ENCODE peak calls at places on chromosomes 6 and 20, in six cellular contexts. X is sigmoid colon, Q is endothelial cell of umbilical vein, C is stomach, F is HCT116, L is GM23338. N is an unnamed sample.

GRCh38 chr20:1330075-1330830 is 1.3 kb upstream of the SDCBP2 start:
- DNase-seq in L (no peak), X (peak; percentile 84), Q (no peak), C (peak; percentile 85), F (no peak), N (peak; percentile 77)

GRCh38 chr6:130183271-130184222 is 39.2 kb downstream of the SAMD3 start:
- DNase-seq in C (no peak), L (no peak), X (no peak), F (no peak), Q (no peak), N (no peak)

GRCh38 chr6:157269261-157269794 is 54.0 kb downstream of the TMEM242 start:
- DNase-seq in L (no peak), F (no peak), X (peak; percentile 87), C (peak; percentile 55), Q (peak; percentile 94), N (no peak)

GRCh38 chr20:19833395-19833794 is 75.3 kb downstream of the RIN2 start:
- DNase-seq in Q (no peak), F (no peak), C (no peak), L (no peak), X (no peak), N (no peak)

GRCh38 chr20:576156-576555 is 32.6 kb upstream of the CSNK2A1 start:
- DNase-seq in F (no peak), X (no peak), L (no peak), C (no peak), Q (peak; percentile 40), N (no peak)

GRCh38 chr6:3284436-3284876 is 25.7 kb downstream of the PSMG4 start:
- DNase-seq in F (no peak), Q (no peak), X (peak; percentile 73), L (no peak), C (no peak), N (no peak)

GRCh38 chr6:40406175-40406574 is 181.0 kb downstream of the LRFN2 start:
- DNase-seq in C (no peak), L (no peak), Q (no peak), X (peak; percentile 27), F (no peak), N (no peak)

GRCh38 chr20:21101453-21102251 is 4.5 kb downstream of the LINC00237 start:
- DNase-seq in Q (no peak), L (peak; percentile 83), C (no peak), X (no peak), F (no peak), N (no peak)

GRCh38 chr20:58538752-58539151 is 23.6 kb upstream of the APCDD1L start:
- DNase-seq in C (no peak), X (peak; percentile 6), Q (no peak), F (no peak), L (no peak), N (no peak)

GRCh38 chr20:58712116-58712822 is 19.7 kb downstream of the NPEPL1 start:
- DNase-seq in X (peak; percentile 47), L (no peak), Q (no peak), C (peak; percentile 17), F (no peak), N (peak; percentile 9)

GRCh38 chr6:150043096-150043495 is 17.8 kb upstream of the RAET1L start:
- DNase-seq in F (no peak), L (no peak), Q (no peak), C (no peak), X (no peak), N (no peak)

GRCh38 chr6:116217069-116217468 is 36.8 kb downstream of the TSPYL4 start:
- DNase-seq in Q (peak; percentile 61), F (peak; percentile 24), C (no peak), X (no peak), L (peak; percentile 47), N (no peak)

GRCh38 chr20:62363920-62364851 is 2.9 kb downstream of the LAMA5 start:
- DNase-seq in F (no peak), X (peak; percentile 68), L (peak; percentile 63), C (no peak), Q (peak; percentile 88), N (no peak)

GRCh38 chr20:6045566-6045965 is 8.3 kb downstream of the LRRN4 start:
- DNase-seq in C (no peak), F (no peak), X (no peak), L (no peak), Q (no peak), N (no peak)

DNA sequence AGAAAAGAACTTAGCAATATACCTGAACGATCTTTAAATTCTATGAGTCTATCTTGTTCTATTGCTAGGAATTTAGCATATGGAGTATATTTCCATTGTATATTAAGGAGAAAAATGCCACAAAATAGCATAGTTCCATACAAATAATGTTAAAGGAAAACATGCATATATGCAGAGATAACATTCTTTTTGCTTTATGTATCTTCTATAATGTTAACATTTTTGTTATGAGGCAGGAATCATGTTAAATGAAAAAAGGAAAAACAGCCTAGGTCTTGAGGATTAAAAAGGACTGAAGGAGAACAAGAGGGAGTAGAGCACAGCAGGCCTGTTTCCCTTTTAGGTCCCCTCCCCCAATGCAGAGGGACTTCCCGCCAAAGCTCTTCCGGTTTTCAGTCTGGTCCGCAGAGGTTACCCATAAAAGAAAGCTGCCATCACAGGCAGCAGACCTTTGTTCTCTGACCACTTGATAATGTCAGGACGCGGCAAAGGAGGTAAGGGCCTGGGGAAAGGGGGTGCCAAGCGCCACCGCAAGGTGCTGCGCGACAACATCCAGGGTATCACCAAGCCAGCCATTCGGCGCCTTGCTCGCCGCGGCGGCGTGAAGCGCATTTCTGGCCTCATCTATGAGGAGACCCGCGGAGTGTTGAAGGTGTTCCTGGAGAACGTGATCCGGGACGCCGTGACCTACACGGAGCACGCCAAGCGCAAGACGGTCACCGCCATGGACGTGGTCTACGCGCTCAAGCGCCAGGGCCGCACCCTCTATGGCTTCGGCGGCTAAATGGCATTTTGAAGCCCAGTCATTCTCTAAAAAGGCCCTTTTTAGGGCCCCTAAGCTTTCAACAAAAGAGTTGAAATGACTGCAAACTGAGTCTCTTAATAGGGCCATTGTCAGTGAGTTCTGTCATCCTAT is 108.4 kb upstream of the PRSS16 start:
- DNase-seq in L (peak; percentile 97), F (no peak), C (peak; percentile 55), X (peak; percentile 69), Q (peak; percentile 58), N (no peak)
- H3K4me3 ChIP-seq in L (peak overlapping the region; percentile 85), F (no peak overlapping the region), C (peak overlapping the region; percentile 52), X (peak overlapping the region; percentile 35), Q (peak overlapping the region; percentile 82), N (peak overlapping the region; percentile 43)

GRCh38 chr20:24766826-24767622 is 182.0 kb upstream of the CST7 start:
- DNase-seq in X (no peak), C (peak; percentile 17), F (no peak), L (no peak), Q (no peak), N (no peak)

GRCh38 chr20:24765316-24766142 is 183.5 kb upstream of the CST7 start:
- DNase-seq in L (no peak), X (no peak), C (peak; percentile 14), F (no peak), Q (no peak), N (no peak)

GRCh38 chr20:24764825-24765224 is 184.2 kb upstream of the CST7 start:
- DNase-seq in X (no peak), F (no peak), Q (no peak), C (peak; percentile 20), L (no peak), N (no peak)

GRCh38 chr20:24767623-24768100 is 181.4 kb upstream of the CST7 start:
- DNase-seq in L (no peak), F (no peak), C (peak; percentile 10), Q (no peak), X (no peak), N (no peak)

GRCh38 chr20:24766143-24766527 is 182.9 kb upstream of the CST7 start:
- DNase-seq in X (no peak), Q (no peak), C (peak; percentile 4), F (no peak), L (no peak), N (no peak)
- H3K4me1 ChIP-seq in X (no peaks in the 10 kb centered on the region), Q (no peaks in the 10 kb centered on the region), C (no peaks in the 10 kb centered on the region), F (no peaks in the 10 kb centered on the region), L (no peaks in the 10 kb centered on the region), N (no peaks in the 10 kb centered on the region)

DNA sequence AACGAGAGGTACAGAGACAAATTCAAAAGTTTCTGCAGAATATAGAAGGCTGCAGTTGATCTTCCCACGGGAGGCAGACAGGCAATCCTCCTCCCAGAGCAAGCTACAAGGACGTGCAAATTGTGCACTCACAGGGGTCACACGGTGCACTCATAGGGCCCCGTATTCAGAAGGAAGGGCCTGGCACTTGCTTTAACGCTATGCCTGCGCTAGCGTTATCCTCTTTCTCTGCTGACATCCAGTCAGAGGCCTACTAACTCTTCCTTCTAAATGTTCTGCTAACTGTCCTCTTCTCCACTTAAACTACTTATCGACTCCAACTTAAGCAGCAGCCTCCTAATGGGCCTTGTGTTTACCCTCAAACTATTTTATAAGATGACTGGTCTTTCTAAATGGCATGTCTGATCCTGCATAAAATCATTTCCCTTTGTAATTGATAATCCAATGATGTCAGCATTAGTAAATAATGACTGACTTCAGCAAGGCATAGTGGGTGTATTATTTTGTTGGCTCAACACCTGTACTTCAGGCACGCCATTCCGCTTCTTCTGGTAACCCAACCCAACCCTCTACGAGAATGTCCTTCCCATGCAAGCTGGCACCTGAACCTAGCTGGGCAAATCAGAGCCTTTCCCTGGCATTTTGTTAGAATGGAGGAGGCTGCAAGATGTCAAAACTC is 2.2 kb downstream of the IFNGR1 start:
- DNase-seq in L (no peak), Q (no peak), C (peak; percentile 46), X (no peak), F (no peak), N (no peak)
- TF ChIP-seq POLR2AphosphoS5 in L (no peak), Q (no peak), C (no peak), X (no peak), F (no peak), N (no peak)

DNA sequence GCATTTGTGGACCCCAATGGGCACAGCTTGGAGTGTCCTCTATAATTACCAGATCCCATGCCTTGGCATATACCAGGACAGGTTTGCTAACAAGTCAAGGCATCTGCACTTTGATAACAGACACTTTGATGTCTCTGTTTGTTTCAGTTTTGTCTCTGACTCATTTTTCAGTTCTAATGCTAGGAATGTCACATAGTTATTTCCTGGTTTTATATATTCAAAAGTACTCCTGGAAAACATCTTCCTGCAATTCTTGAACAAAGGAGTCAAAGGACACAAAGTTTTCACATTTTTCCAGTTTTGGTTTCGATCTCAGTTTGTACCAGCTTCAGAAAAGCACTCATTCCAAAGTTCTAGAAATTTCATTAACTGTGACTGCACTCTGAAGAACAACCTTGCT is 188.1 kb downstream of the FOXC1 start:
- DNase-seq in C (no peak), Q (peak; percentile 78), L (no peak), F (no peak), X (no peak), N (no peak)
- H3K4me3 ChIP-seq in C (no peak overlapping the region), Q (peak overlapping the region; percentile 18), L (no peak overlapping the region), F (no peak overlapping the region), X (no peak overlapping the region), N (no peak overlapping the region)

DNA sequence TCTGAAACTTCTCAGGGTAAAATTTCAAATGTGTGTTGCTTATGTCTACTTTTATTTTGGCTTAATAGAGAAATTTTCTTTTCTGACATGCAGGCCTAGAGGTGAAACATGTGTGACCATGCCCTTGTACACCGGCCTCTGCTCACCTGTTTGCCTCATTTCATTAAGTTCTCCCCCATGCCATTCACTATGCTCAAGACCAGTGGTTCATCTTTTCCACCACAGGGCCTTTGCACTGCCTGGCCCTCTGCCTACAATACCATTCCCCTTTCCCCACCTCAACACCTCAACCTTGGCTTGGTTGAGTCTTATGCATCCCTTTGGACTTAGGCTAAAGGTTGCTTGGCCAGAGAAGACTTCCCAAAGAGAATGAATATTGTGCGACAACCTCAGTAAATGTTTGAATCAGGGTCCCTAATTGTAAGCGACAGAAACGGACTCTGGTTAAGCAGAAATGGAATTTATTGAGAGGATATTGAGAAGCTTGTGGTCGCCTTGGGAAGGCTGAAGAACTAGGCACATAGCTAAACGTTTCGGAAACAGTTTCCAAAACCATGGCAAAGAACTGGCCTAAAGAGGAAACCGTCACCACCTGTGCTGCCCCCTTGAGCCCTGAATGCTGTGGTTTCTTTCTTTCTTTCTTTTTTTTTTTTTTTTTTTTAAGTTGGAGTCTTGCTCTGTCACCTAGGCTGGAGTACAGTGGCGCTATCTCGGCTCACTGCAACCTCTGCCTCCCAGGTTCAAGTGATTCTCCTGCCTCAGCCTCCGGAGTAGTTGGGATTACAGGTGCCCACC is 152.2 kb downstream of the SOX4 start:
- DNase-seq in L (peak; percentile 73), Q (no peak), X (no peak), C (no peak), F (no peak), N (no peak)
- H3K4me1 ChIP-seq in L (peaks cover 64% of the 10 kb centered on the region), Q (peaks cover 24% of the 10 kb centered on the region), X (no peaks in the 10 kb centered on the region), C (peaks cover 7% of the 10 kb centered on the region), F (peaks cover 18% of the 10 kb centered on the region), N (no peaks in the 10 kb centered on the region)

N was measured in breast epithelium.